ENCODE peak calls at places on chromosome 6, in six cellular contexts. One of them, this sample, is unnamed.

GRCh38 chr6:87287251-87287650 is 35.1 kb upstream of the SMIM8 start:
- DNase-seq in activated CD4-positive, CD25-positive, alpha-beta regulatory T cell treated with anti-CD3 and anti-CD28 coated beads, Interleukin-2, amount 50 U/mL, for 72 hours: no peak
- DNase-seq in GM13977: no peak
- DNase-seq in fibroblast of the conjunctiva: no peak
- DNase-seq in EH: no peak
- DNase-seq in RPMI8226: no peak
- DNase-seq in this sample: no peak

GRCh38 chr6:148200302-148200701 is 142.3 kb upstream of the SASH1 start:
- DNase-seq in activated CD4-positive, CD25-positive, alpha-beta regulatory T cell treated with anti-CD3 and anti-CD28 coated beads, Interleukin-2, amount 50 U/mL, for 72 hours: no peak
- DNase-seq in GM13977: no peak
- DNase-seq in fibroblast of the conjunctiva: no peak
- DNase-seq in EH: no peak
- DNase-seq in RPMI8226: no peak
- DNase-seq in this sample: no peak

GRCh38 chr6:4369616-4370015 is 234.2 kb upstream of the ECI2 start:
- DNase-seq in activated CD4-positive, CD25-positive, alpha-beta regulatory T cell treated with anti-CD3 and anti-CD28 coated beads, Interleukin-2, amount 50 U/mL, for 72 hours: no peak
- DNase-seq in GM13977: no peak
- DNase-seq in fibroblast of the conjunctiva: peak; percentile 35
- DNase-seq in EH: peak; percentile 83
- DNase-seq in RPMI8226: no peak
- DNase-seq in this sample: no peak

GRCh38 chr6:56096454-56096853 is 150.9 kb downstream of the COL21A1 start:
- DNase-seq in activated CD4-positive, CD25-positive, alpha-beta regulatory T cell treated with anti-CD3 and anti-CD28 coated beads, Interleukin-2, amount 50 U/mL, for 72 hours: no peak
- DNase-seq in GM13977: no peak
- DNase-seq in fibroblast of the conjunctiva: no peak
- DNase-seq in EH: no peak
- DNase-seq in RPMI8226: no peak
- DNase-seq in this sample: no peak

GRCh38 chr6:152338335-152339125 is 298.6 kb downstream of the SYNE1 start:
- DNase-seq in activated CD4-positive, CD25-positive, alpha-beta regulatory T cell treated with anti-CD3 and anti-CD28 coated beads, Interleukin-2, amount 50 U/mL, for 72 hours: peak; percentile 59
- DNase-seq in GM13977: peak; percentile 30
- DNase-seq in fibroblast of the conjunctiva: no peak
- DNase-seq in EH: peak; percentile 53
- DNase-seq in RPMI8226: peak; percentile 42
- DNase-seq in this sample: peak; percentile 59

GRCh38 chr6:24883618-24884017 is 52.1 kb downstream of the RIPOR2 start:
- DNase-seq in activated CD4-positive, CD25-positive, alpha-beta regulatory T cell treated with anti-CD3 and anti-CD28 coated beads, Interleukin-2, amount 50 U/mL, for 72 hours: no peak
- DNase-seq in GM13977: no peak
- DNase-seq in fibroblast of the conjunctiva: peak; percentile 32
- DNase-seq in EH: peak; percentile 90
- DNase-seq in RPMI8226: no peak
- DNase-seq in this sample: peak; percentile 36

GRCh38 chr6:82780334-82780733 is 285.3 kb downstream of the UBE3D start:
- DNase-seq in activated CD4-positive, CD25-positive, alpha-beta regulatory T cell treated with anti-CD3 and anti-CD28 coated beads, Interleukin-2, amount 50 U/mL, for 72 hours: no peak
- DNase-seq in GM13977: no peak
- DNase-seq in fibroblast of the conjunctiva: no peak
- DNase-seq in EH: no peak
- DNase-seq in RPMI8226: no peak
- DNase-seq in this sample: no peak

GRCh38 chr6:105374010-105374420 is 28.9 kb downstream of the PREP start:
- DNase-seq in activated CD4-positive, CD25-positive, alpha-beta regulatory T cell treated with anti-CD3 and anti-CD28 coated beads, Interleukin-2, amount 50 U/mL, for 72 hours: no peak
- DNase-seq in GM13977: no peak
- DNase-seq in fibroblast of the conjunctiva: no peak
- DNase-seq in EH: peak; percentile 85
- DNase-seq in RPMI8226: no peak
- DNase-seq in this sample: no peak

GRCh38 chr6:11654876-11655275 is 117.3 kb downstream of the TMEM170B start:
- DNase-seq in activated CD4-positive, CD25-positive, alpha-beta regulatory T cell treated with anti-CD3 and anti-CD28 coated beads, Interleukin-2, amount 50 U/mL, for 72 hours: no peak
- DNase-seq in GM13977: no peak
- DNase-seq in fibroblast of the conjunctiva: no peak
- DNase-seq in EH: peak; percentile 88
- DNase-seq in RPMI8226: no peak
- DNase-seq in this sample: no peak

GRCh38 chr6:139881251-139881650 is 506.8 kb upstream of the CITED2 start:
- DNase-seq in activated CD4-positive, CD25-positive, alpha-beta regulatory T cell treated with anti-CD3 and anti-CD28 coated beads, Interleukin-2, amount 50 U/mL, for 72 hours: no peak
- DNase-seq in GM13977: no peak
- DNase-seq in fibroblast of the conjunctiva: no peak
- DNase-seq in EH: no peak
- DNase-seq in RPMI8226: no peak
- DNase-seq in this sample: no peak

GRCh38 chr6:157665172-157665571 is 157.9 kb upstream of the SNX9 start:
- DNase-seq in activated CD4-positive, CD25-positive, alpha-beta regulatory T cell treated with anti-CD3 and anti-CD28 coated beads, Interleukin-2, amount 50 U/mL, for 72 hours: no peak
- DNase-seq in GM13977: no peak
- DNase-seq in fibroblast of the conjunctiva: no peak
- DNase-seq in EH: no peak
- DNase-seq in RPMI8226: no peak
- DNase-seq in this sample: no peak

GRCh38 chr6:127902933-127903332 is 2.1 kb upstream of the THEMIS start:
- DNase-seq in activated CD4-positive, CD25-positive, alpha-beta regulatory T cell treated with anti-CD3 and anti-CD28 coated beads, Interleukin-2, amount 50 U/mL, for 72 hours: no peak
- DNase-seq in GM13977: no peak
- DNase-seq in fibroblast of the conjunctiva: no peak
- DNase-seq in EH: no peak
- DNase-seq in RPMI8226: no peak
- DNase-seq in this sample: no peak

This sample was measured in NAMALWA.